ENCODE peak calls at places on chromosomes 11 and 22, in seven cellular contexts. One of them, this sample, is unnamed.

GRCh38 chr22:37498289-37498909 is 12.2 kb upstream of the MFNG start:
- DNase-seq in ascending aorta: no peak
- DNase-seq in heart left ventricle: no peak
- DNase-seq in A673: peak
- DNase-seq in GM12878: peak
- DNase-seq in HL-60: peak
- DNase-seq in upper lobe of right lung: peak
- DNase-seq in this sample: no peak

GRCh38 chr11:47905358-47906059 is 57.4 kb upstream of the NUP160 start:
- DNase-seq in ascending aorta: no peak
- DNase-seq in A673: no peak
- DNase-seq in heart left ventricle: no peak
- DNase-seq in HL-60: peak
- DNase-seq in GM12878: no peak
- DNase-seq in upper lobe of right lung: no peak
- DNase-seq in this sample: no peak

GRCh38 chr11:44033856-44034255 is 13.9 kb upstream of the ACCSL start:
- DNase-seq in HL-60: no peak
- DNase-seq in upper lobe of right lung: no peak
- DNase-seq in GM12878: no peak
- DNase-seq in ascending aorta: no peak
- DNase-seq in heart left ventricle: no peak
- DNase-seq in A673: no peak
- DNase-seq in this sample: no peak

GRCh38 chr11:117076941-117077659 is 21.1 kb downstream of the SIK3 start:
- DNase-seq in HL-60: no peak
- DNase-seq in upper lobe of right lung: no peak
- DNase-seq in A673: no peak
- DNase-seq in heart left ventricle: no peak
- DNase-seq in ascending aorta: no peak
- DNase-seq in GM12878: peak
- DNase-seq in this sample: no peak

GRCh38 chr11:61700221-61700620 is 20.0 kb downstream of the DAGLA start:
- DNase-seq in upper lobe of right lung: peak
- DNase-seq in GM12878: no peak
- DNase-seq in HL-60: no peak
- DNase-seq in ascending aorta: no peak
- DNase-seq in A673: no peak
- DNase-seq in heart left ventricle: no peak
- DNase-seq in this sample: no peak

GRCh38 chr11:87215236-87215635 is 177.5 kb downstream of the TMEM135 start:
- DNase-seq in GM12878: no peak
- DNase-seq in heart left ventricle: no peak
- DNase-seq in ascending aorta: no peak
- DNase-seq in upper lobe of right lung: no peak
- DNase-seq in A673: no peak
- DNase-seq in HL-60: no peak
- DNase-seq in this sample: no peak

GRCh38 chr11:130391692-130392091 is 36.7 kb downstream of the ADAMTS8 start:
- DNase-seq in A673: no peak
- DNase-seq in HL-60: no peak
- DNase-seq in upper lobe of right lung: no peak
- DNase-seq in GM12878: no peak
- DNase-seq in ascending aorta: no peak
- DNase-seq in heart left ventricle: no peak
- DNase-seq in this sample: no peak

GRCh38 chr11:134579709-134580634 is 167.9 kb upstream of the B3GAT1 start:
- DNase-seq in A673: no peak
- DNase-seq in HL-60: no peak
- DNase-seq in ascending aorta: no peak
- DNase-seq in GM12878: no peak
- DNase-seq in upper lobe of right lung: peak
- DNase-seq in heart left ventricle: no peak
- DNase-seq in this sample: no peak

GRCh38 chr11:23772081-23772480 is 724.8 kb upstream of the LUZP2 start:
- DNase-seq in HL-60: no peak
- DNase-seq in A673: no peak
- DNase-seq in heart left ventricle: no peak
- DNase-seq in GM12878: no peak
- DNase-seq in upper lobe of right lung: no peak
- DNase-seq in ascending aorta: no peak
- DNase-seq in this sample: no peak

GRCh38 chr11:47215366-47215925 is 672 bp downstream of the DDB2 start:
- DNase-seq in GM12878: peak
- DNase-seq in upper lobe of right lung: no peak
- DNase-seq in heart left ventricle: no peak
- DNase-seq in HL-60: no peak
- DNase-seq in A673: no peak
- DNase-seq in ascending aorta: no peak
- DNase-seq in this sample: peak

GRCh38 chr11:96050435-96051182 is 126.7 kb upstream of the MTMR2 start:
- DNase-seq in heart left ventricle: no peak
- DNase-seq in HL-60: no peak
- DNase-seq in ascending aorta: no peak
- DNase-seq in A673: peak
- DNase-seq in GM12878: no peak
- DNase-seq in upper lobe of right lung: no peak
- DNase-seq in this sample: no peak

GRCh38 chr22:19772673-19773469 is 12.3 kb downstream of the TBX1 start:
- DNase-seq in upper lobe of right lung: no peak
- DNase-seq in HL-60: peak
- DNase-seq in ascending aorta: no peak
- DNase-seq in GM12878: peak
- DNase-seq in A673: peak
- DNase-seq in heart left ventricle: no peak
- DNase-seq in this sample: peak

GRCh38 chr11:46639197-46639839 is 22.0 kb downstream of the ATG13 start:
- DNase-seq in GM12878: no peak
- DNase-seq in HL-60: peak
- DNase-seq in A673: peak
- DNase-seq in ascending aorta: no peak
- DNase-seq in heart left ventricle: no peak
- DNase-seq in upper lobe of right lung: no peak
- DNase-seq in this sample: no peak

GRCh38 chr11:111347002-111347722 is 31.9 kb downstream of the POU2AF1 start:
- DNase-seq in A673: no peak
- DNase-seq in GM12878: no peak
- DNase-seq in upper lobe of right lung: no peak
- DNase-seq in ascending aorta: no peak
- DNase-seq in HL-60: no peak
- DNase-seq in heart left ventricle: no peak
- DNase-seq in this sample: no peak

GRCh38 chr11:94217705-94218104 is 86.7 kb upstream of the IZUMO1R start:
- DNase-seq in GM12878: no peak
- DNase-seq in upper lobe of right lung: no peak
- DNase-seq in A673: no peak
- DNase-seq in heart left ventricle: no peak
- DNase-seq in ascending aorta: no peak
- DNase-seq in HL-60: no peak
- DNase-seq in this sample: no peak

GRCh38 chr11:62687508-62688396 is 1.6 kb downstream of the LRRN4CL start:
- DNase-seq in HL-60: no peak
- DNase-seq in GM12878: no peak
- DNase-seq in upper lobe of right lung: no peak
- DNase-seq in heart left ventricle: no peak
- DNase-seq in A673: no peak
- DNase-seq in ascending aorta: no peak
- DNase-seq in this sample: no peak

GRCh38 chr22:40008726-40009125 is 14.0 kb downstream of the FAM83F start:
- DNase-seq in upper lobe of right lung: no peak
- DNase-seq in heart left ventricle: no peak
- DNase-seq in A673: no peak
- DNase-seq in ascending aorta: no peak
- DNase-seq in GM12878: no peak
- DNase-seq in HL-60: no peak
- DNase-seq in this sample: no peak

GRCh38 chr11:65861533-65862183 is 1.4 kb downstream of the MUS81 start:
- DNase-seq in A673: no peak
- DNase-seq in GM12878: no peak
- DNase-seq in ascending aorta: no peak
- DNase-seq in upper lobe of right lung: no peak
- DNase-seq in heart left ventricle: no peak
- DNase-seq in HL-60: no peak
- DNase-seq in this sample: no peak

DNA sequence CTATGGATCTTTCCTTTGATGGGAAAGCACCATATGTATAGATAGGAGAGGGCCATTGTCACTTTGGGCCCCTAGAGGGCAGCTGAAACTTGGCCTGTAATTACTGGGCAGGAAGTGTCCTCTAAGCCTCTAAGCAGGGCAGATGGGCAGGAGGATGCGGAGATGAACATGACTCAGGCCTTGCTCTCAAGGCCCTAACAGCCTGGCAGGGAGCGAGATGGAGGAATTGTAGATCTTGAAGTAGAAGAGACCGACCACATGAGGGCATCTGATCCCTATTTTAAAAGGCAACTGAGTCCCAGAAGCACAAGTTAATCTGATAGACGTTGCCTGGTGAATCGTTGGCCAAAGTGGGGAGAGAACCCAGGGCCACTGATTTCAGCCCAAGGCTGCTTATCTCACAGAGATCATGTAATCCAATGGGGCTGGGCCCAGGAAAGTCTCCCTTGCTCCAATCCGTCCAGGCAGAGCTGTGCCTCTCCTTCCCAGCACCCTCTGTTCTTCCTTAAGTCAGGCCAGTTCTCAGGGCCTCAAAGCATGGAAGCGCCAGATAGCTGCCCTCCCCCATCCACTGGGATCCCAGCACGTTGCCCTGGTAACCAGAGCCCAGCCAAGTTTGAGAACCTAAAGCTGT is 2.5 kb upstream of the SEPTIN3 start:
- DNase-seq in upper lobe of right lung: no peak
- DNase-seq in A673: peak
- DNase-seq in HL-60: peak
- DNase-seq in heart left ventricle: no peak
- DNase-seq in ascending aorta: no peak
- DNase-seq in GM12878: peak
- DNase-seq in this sample: peak
- TF ChIP-seq CTCF in upper lobe of right lung: peak
- TF ChIP-seq CTCF in A673: peak
- TF ChIP-seq CTCF in HL-60: peak
- TF ChIP-seq CTCF in heart left ventricle: no peak
- TF ChIP-seq CTCF in ascending aorta: peak
- TF ChIP-seq CTCF in GM12878: peak
- TF ChIP-seq CTCF in this sample: peak

DNA sequence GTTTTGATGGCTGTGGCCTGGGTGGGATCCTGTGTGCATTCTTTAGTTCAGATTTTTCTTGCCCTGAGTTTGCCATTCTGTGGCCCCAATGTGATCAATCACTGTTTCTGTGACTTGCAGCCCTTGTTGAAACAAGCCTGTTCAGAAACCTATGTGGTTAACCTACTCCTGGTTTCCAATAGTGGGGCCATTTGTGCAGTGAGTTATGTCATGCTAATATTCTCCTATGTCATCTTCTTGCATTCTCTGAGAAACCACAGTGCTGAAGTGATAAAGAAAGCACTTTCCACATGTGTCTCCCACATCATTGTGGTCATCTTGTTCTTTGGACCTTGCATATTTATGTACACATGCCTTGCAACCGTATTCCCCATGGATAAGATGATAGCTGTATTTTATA is 620 bp downstream of the OR4C16 start:
- DNase-seq in heart left ventricle: no peak
- DNase-seq in A673: no peak
- DNase-seq in GM12878: no peak
- DNase-seq in HL-60: no peak
- DNase-seq in upper lobe of right lung: no peak
- DNase-seq in ascending aorta: no peak
- DNase-seq in this sample: no peak
- H3K4me3 ChIP-seq in heart left ventricle: no peak
- H3K4me3 ChIP-seq in A673: no peak
- H3K4me3 ChIP-seq in GM12878: no peak
- H3K4me3 ChIP-seq in HL-60: no peak
- H3K4me3 ChIP-seq in upper lobe of right lung: no peak
- H3K4me3 ChIP-seq in ascending aorta: no peak
- H3K4me3 ChIP-seq in this sample: no peak

DNA sequence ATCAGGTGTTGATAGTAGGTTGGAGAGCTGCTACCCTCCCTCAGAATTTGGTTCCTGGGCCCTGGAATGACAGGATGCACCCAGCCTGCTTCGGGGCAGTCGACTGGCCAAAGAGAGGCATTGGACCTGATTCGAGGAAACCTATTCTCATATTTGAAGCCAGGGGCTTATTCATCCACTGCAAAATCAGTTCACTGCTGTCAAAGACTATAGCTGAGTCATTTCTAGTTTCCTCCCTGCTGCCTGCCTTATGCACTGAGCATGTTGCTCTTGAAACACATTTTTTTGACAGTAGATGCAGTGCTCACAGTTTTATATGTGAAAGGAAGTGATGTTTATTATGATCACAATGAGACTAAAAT is 565.4 kb downstream of the ETS1 start:
- DNase-seq in heart left ventricle: no peak
- DNase-seq in upper lobe of right lung: no peak
- DNase-seq in GM12878: no peak
- DNase-seq in ascending aorta: no peak
- DNase-seq in HL-60: no peak
- DNase-seq in A673: no peak
- DNase-seq in this sample: no peak
- TF ChIP-seq CTCF in heart left ventricle: no peak
- TF ChIP-seq CTCF in upper lobe of right lung: no peak
- TF ChIP-seq CTCF in GM12878: no peak
- TF ChIP-seq CTCF in ascending aorta: peak
- TF ChIP-seq CTCF in HL-60: no peak
- TF ChIP-seq CTCF in A673: no peak
- TF ChIP-seq CTCF in this sample: no peak

GRCh38 chr11:118238947-118239346 is 13.2 kb downstream of the MPZL3 start:
- DNase-seq in A673: no peak
- DNase-seq in GM12878: no peak
- DNase-seq in HL-60: peak
- DNase-seq in heart left ventricle: no peak
- DNase-seq in upper lobe of right lung: no peak
- DNase-seq in ascending aorta: no peak
- DNase-seq in this sample: no peak

GRCh38 chr11:118239509-118239908 is 12.7 kb downstream of the MPZL3 start:
- DNase-seq in A673: no peak
- DNase-seq in ascending aorta: no peak
- DNase-seq in upper lobe of right lung: no peak
- DNase-seq in HL-60: no peak
- DNase-seq in heart left ventricle: no peak
- DNase-seq in GM12878: no peak
- DNase-seq in this sample: no peak

GRCh38 chr11:118236170-118236569 is 11.4 kb upstream of the JAML start:
- DNase-seq in GM12878: no peak
- DNase-seq in ascending aorta: no peak
- DNase-seq in HL-60: no peak
- DNase-seq in A673: peak
- DNase-seq in heart left ventricle: no peak
- DNase-seq in upper lobe of right lung: no peak
- DNase-seq in this sample: no peak

GRCh38 chr11:118241191-118242098 is 10.7 kb downstream of the MPZL3 start:
- DNase-seq in GM12878: no peak
- DNase-seq in HL-60: peak
- DNase-seq in heart left ventricle: peak
- DNase-seq in upper lobe of right lung: no peak
- DNase-seq in A673: no peak
- DNase-seq in ascending aorta: no peak
- DNase-seq in this sample: peak

DNA sequence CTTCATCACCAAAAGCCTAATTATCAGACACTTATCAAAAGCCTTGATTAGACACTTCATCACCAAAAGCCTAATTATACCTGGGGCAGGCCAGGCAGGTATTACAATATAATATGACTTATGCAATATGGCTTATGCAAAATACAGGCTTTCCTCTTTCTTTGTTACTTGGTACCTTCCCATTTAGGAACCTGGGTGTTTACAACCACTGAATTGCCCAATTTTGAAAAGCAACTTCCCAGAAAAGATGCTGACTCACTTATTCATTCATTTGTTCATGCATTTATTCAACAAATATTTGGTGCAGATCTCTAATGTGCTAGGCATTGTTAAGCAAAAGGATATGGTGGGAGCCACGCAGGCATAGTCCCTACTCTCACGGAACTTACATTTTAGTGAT is 13.6 kb upstream of the JAML start:
- DNase-seq in HL-60: peak
- DNase-seq in A673: no peak
- DNase-seq in upper lobe of right lung: no peak
- DNase-seq in ascending aorta: no peak
- DNase-seq in GM12878: no peak
- DNase-seq in heart left ventricle: no peak
- DNase-seq in this sample: no peak
- H3K4me3 ChIP-seq in HL-60: no peak
- H3K4me3 ChIP-seq in A673: no peak
- H3K4me3 ChIP-seq in upper lobe of right lung: no peak
- H3K4me3 ChIP-seq in ascending aorta: no peak
- H3K4me3 ChIP-seq in GM12878: no peak
- H3K4me3 ChIP-seq in heart left ventricle: no peak
- H3K4me3 ChIP-seq in this sample: no peak

This sample was measured in GM12864.